ENCODE peak calls at places on chromosome 17, in eight cellular contexts. U is upper lobe of right lung, A is AG10803, Q is colonic mucosa, N is fibroblast of villous mesenchyme, V is stomach, H is aorta, X is fibroblast of lung. F is an unnamed sample.

GRCh38 chr17:17491031-17491471 is 5.1 kb downstream of the RASD1 start:
- DNase-seq in X (no peak), A (no peak), N (no peak), H (no peak), U (peak; percentile 56), Q (no peak), V (no peak), F (no peak)

GRCh38 chr17:78993241-78993956 is 13.7 kb upstream of the LGALS3BP start:
- DNase-seq in X (peak; percentile 26), H (peak; percentile 67), V (peak; percentile 72), Q (peak; percentile 79), A (peak; percentile 29), U (peak; percentile 69), N (peak; percentile 54), F (peak; percentile 39)

GRCh38 chr17:66779186-66779585 is 55.7 kb upstream of the CACNG5 start:
- DNase-seq in V (no peak), U (no peak), X (no peak), Q (no peak), N (no peak), H (no peak), A (no peak), F (no peak)

GRCh38 chr17:70071127-70071526 is 3.9 kb upstream of the KCNJ16 start:
- DNase-seq in A (no peak), X (peak; percentile 31), V (no peak), H (no peak), U (no peak), N (no peak), Q (no peak), F (no peak)

GRCh38 chr17:44438634-44439033 is 49.2 kb upstream of the ITGA2B start:
- DNase-seq in V (peak; percentile 39), X (no peak), Q (no peak), U (no peak), A (no peak), H (no peak), N (no peak), F (peak; percentile 72)

GRCh38 chr17:28563475-28563874 is 7.8 kb downstream of the PIGS start:
- DNase-seq in V (no peak), U (no peak), X (peak; percentile 69), N (peak; percentile 45), H (no peak), Q (no peak), A (peak; percentile 65), F (no peak)

GRCh38 chr17:82014432-82014831 is 8.2 kb downstream of the CENPX start:
- DNase-seq in A (no peak), U (peak; percentile 83), H (no peak), X (no peak), V (no peak), Q (no peak), N (no peak), F (no peak)

GRCh38 chr17:44376124-44376523 is 12.5 kb upstream of the FAM171A2 start:
- DNase-seq in H (no peak), N (no peak), Q (no peak), X (no peak), U (no peak), A (no peak), V (no peak), F (no peak)

GRCh38 chr17:3972931-3973330 is 8.7 kb upstream of the ATP2A3 start:
- DNase-seq in X (no peak), U (no peak), Q (no peak), H (no peak), A (no peak), V (no peak), N (no peak), F (no peak)
- H3K4me3 ChIP-seq in X (no peak overlapping the region), U (no peak overlapping the region), Q (no peak overlapping the region), H (no peak overlapping the region), A (no peak overlapping the region), V (no peak overlapping the region), N (no peak overlapping the region), F (no peak overlapping the region)

GRCh38 chr17:53740312-53740711 is 82.4 kb upstream of the KIF2B start:
- DNase-seq in H (no peak), Q (no peak), A (no peak), X (no peak), V (no peak), U (no peak), N (no peak), F (no peak)
- H3K4me3 ChIP-seq in H (no peak overlapping the region), Q (no peak overlapping the region), A (no peak overlapping the region), X (no peak overlapping the region), V (no peak overlapping the region), U (no peak overlapping the region), N (no peak overlapping the region), F (no peak overlapping the region)

GRCh38 chr17:40061532-40062038 is 1.2 kb upstream of the THRA start:
- DNase-seq in N (no peak), U (no peak), X (no peak), V (no peak), Q (no peak), H (no peak), A (no peak), F (no peak)
- H3K4me3 ChIP-seq in N (no peak overlapping the region), U (no peak overlapping the region), X (no peak overlapping the region), V (no peak overlapping the region), Q (no peak overlapping the region), H (no peak overlapping the region), A (no peak overlapping the region), F (no peak overlapping the region)

GRCh38 chr17:1607971-1608320 is 20.7 kb downstream of the SLC43A2 start:
- DNase-seq in Q (no peak), N (peak; percentile 74), X (no peak), U (no peak), V (no peak), A (no peak), H (no peak), F (peak; percentile 46)
- H3K4me3 ChIP-seq in Q (no peak overlapping the region), N (no peak overlapping the region), X (no peak overlapping the region), U (no peak overlapping the region), V (no peak overlapping the region), A (no peak overlapping the region), H (no peak overlapping the region), F (no peak overlapping the region)

GRCh38 chr17:68381076-68381900 is 76.0 kb downstream of the WIPI1 start:
- DNase-seq in V (peak; percentile 41), X (peak; percentile 94), A (peak; percentile 97), H (peak; percentile 61), Q (no peak), N (peak; percentile 98), U (peak; percentile 77), F (peak; percentile 27)

GRCh38 chr17:68377771-68378201 is 79.5 kb downstream of the WIPI1 start:
- DNase-seq in H (no peak), A (no peak), U (no peak), X (no peak), V (no peak), N (no peak), Q (no peak), F (no peak)

GRCh38 chr17:68379692-68380677 is 77.3 kb downstream of the WIPI1 start:
- DNase-seq in A (no peak), H (no peak), V (no peak), X (no peak), Q (no peak), N (no peak), U (no peak), F (no peak)

GRCh38 chr17:68379150-68379510 is 78.2 kb downstream of the WIPI1 start:
- DNase-seq in Q (no peak), X (no peak), H (no peak), N (no peak), A (no peak), U (no peak), V (no peak), F (no peak)

DNA sequence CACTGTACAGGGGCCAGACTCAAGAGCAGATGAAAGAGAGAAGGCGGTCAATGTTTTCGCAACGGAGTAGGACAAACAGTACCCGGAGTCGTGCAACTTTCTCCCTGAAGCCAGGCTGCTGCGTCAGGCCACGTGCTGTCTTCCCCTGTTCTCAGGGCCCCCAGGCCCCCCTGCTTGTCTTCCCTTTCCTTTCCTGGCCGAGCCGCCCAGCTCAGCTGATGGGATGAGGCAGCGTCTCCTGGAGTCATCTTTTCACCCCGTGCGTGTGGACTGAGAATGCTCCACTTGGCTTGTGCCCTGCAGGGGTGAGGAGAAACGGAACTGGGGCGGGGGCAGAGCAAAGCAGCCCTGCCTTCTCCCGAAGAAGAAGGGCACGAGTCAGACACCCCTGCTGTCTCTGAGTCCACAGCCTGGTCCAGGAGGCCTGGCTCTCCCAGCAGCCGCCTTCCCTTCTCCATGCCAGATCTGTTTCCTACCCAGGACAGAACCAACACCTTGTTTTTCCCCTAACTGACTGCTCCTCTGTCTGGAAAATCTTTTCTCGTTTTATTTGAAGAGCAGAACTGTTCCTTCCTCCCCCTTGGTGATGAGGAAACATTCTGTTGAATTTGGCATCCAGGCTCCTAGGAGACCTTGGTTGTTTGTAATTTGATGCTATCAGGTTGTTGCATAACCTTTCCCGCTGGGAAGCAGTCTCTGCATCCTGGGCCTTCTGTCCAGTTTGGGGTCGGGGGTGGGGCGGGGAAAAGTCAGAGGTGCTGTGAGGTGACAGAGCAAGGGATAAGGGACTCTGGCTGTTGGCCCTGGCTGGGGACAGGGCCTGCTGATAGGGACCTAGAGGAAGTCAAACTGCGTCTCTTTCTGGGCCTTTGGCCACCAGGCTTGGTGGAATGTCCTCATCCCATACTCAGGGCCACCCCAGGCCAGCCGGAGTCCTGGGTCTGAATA is 78.8 kb downstream of the WIPI1 start:
- DNase-seq in H (peak; percentile 94), Q (peak; percentile 61), A (peak; percentile 94), N (peak; percentile 98), V (peak; percentile 71), X (peak; percentile 82), U (peak; percentile 95), F (no peak)
- H3K4me3 ChIP-seq in H (no peak overlapping the region), Q (no peak overlapping the region), A (peak overlapping the region; percentile 38), N (no peak overlapping the region), V (no peak overlapping the region), X (no peak overlapping the region), U (no peak overlapping the region), F (no peak overlapping the region)

DNA sequence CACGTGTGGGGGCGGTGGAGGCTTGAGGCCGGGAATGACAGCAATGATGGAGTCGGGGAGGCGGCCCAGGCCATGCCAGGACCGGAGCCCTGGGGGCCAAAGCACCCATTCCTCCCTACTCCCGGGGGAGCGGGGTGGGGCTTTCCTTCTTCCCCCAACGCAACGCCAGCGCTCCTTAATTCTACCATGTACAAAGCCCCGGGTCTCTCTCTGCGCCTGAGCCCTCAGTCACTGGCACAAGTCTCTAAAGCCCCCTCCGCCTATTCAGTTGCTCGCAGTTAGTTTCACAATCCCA is 241 bp upstream of the RNF227 start:
- DNase-seq in V (no peak), H (no peak), X (no peak), U (no peak), Q (no peak), N (no peak), A (no peak), F (no peak)
- H3K4me3 ChIP-seq in V (peak overlapping the region; percentile 67), H (no peak overlapping the region), X (peak overlapping the region; percentile 38), U (peak overlapping the region; percentile 62), Q (peak overlapping the region; percentile 67), N (peak overlapping the region; percentile 58), A (peak overlapping the region; percentile 60), F (peak overlapping the region; percentile 52)

GRCh38 chr17:49969134-49969759 is at the start of gene DLX4:
- DNase-seq in X (no peak), N (no peak), Q (no peak), V (no peak), H (no peak), A (no peak), U (no peak), F (no peak)
- H3K4me3 ChIP-seq in X (peak within 1 kb of the TSS; percentile 13), N (peak within 1 kb of the TSS; percentile 55), Q (peak within 1 kb of the TSS; percentile 50), V (peak within 1 kb of the TSS; percentile 44), H (no peak within 1 kb of the TSS), A (peak within 1 kb of the TSS; percentile 51), U (peak within 1 kb of the TSS; percentile 60), F (peak within 1 kb of the TSS; percentile 54)

F was measured in GM12865.